ENCODE peak calls at places on chromosomes 3 and 15, in ten cellular contexts. K is astrocyte of the spinal cord; F is IMR-90; Y is HT1080; S is putamen; C is NCI-H748 treated with DMSO at 0.1 percent for 48 hours; W is WTC11; G is stimulated activated CD4-positive, alpha-beta T cell treated with anti-CD3 and anti-CD28 coated beads, Interleukin-15, amount 100 ng/mL, for 1 hour; J is activated CD4-positive, alpha-beta T cell treated with anti-CD3 and anti-CD28 coated beads, Interleukin-2, amount 50 U/mL, for 1 hour; Z is aorta. I is an unnamed sample.
A peak's percentile ranks its signal among the peaks of the same experiment; 100 is the strongest.

GRCh38 chr3:136280961-136281360 is 30.8 kb downstream of the PCCB start:
- DNase-seq in K (no peak), F (no peak), Y (no peak), S (no peak), C (no peak), W (no peak), G (no peak), J (no peak), Z (no peak), I (no peak)

GRCh38 chr15:98154863-98155262 is 194.4 kb downstream of the ARRDC4 start:
- DNase-seq in K (peak; percentile 44), F (peak; percentile 0), Y (peak; percentile 96), S (no peak), C (no peak), W (no peak), G (no peak), J (no peak), Z (no peak), I (no peak)

GRCh38 chr15:66253643-66254363 is at the start of gene MEGF11:
- DNase-seq in K (peak; percentile 30), F (peak; percentile 28), Y (peak; percentile 24), S (no peak), C (peak; percentile 20), W (peak; percentile 69), G (no peak), J (no peak), Z (peak; percentile 60), I (peak; percentile 39)

GRCh38 chr3:174330303-174330702 is 528.8 kb upstream of the NAALADL2 start:
- DNase-seq in K (peak; percentile 76), F (peak; percentile 85), Y (peak; percentile 71), S (no peak), C (no peak), W (no peak), G (no peak), J (no peak), Z (no peak), I (no peak)

GRCh38 chr3:21876742-21877141 is 125.7 kb upstream of the ZNF385D start:
- DNase-seq in K (no peak), F (no peak), Y (no peak), S (no peak), C (no peak), W (no peak), G (no peak), J (no peak), Z (no peak), I (no peak)

GRCh38 chr3:115819785-115820384 is 196.6 kb downstream of the GAP43 start:
- DNase-seq in K (peak; percentile 87), F (peak; percentile 90), Y (peak; percentile 89), S (peak; percentile 81), C (peak; percentile 68), W (peak; percentile 46), G (peak; percentile 5), J (peak; percentile 55), Z (peak; percentile 60), I (peak; percentile 83)

GRCh38 chr3:12175844-12176453 is 17.2 kb upstream of the TIMP4 start:
- DNase-seq in K (peak; percentile 60), F (peak; percentile 50), Y (peak; percentile 43), S (no peak), C (peak; percentile 7), W (peak; percentile 76), G (no peak), J (peak; percentile 6), Z (peak; percentile 70), I (peak; percentile 49)

GRCh38 chr3:26236511-26236910 is 386.1 kb upstream of the LRRC3B start:
- DNase-seq in K (no peak), F (no peak), Y (no peak), S (no peak), C (no peak), W (no peak), G (no peak), J (no peak), Z (no peak), I (no peak)

GRCh38 chr3:176939022-176939817 is 258.1 kb downstream of the TBL1XR1 start:
- DNase-seq in K (peak; percentile 86), F (peak; percentile 86), Y (peak; percentile 80), S (peak; percentile 80), C (peak; percentile 77), W (peak; percentile 25), G (no peak), J (peak; percentile 6), Z (no peak), I (peak; percentile 91)

GRCh38 chr3:25433868-25434267 is 5.8 kb downstream of the RARB start:
- DNase-seq in K (peak; percentile 33), F (peak; percentile 36), Y (peak; percentile 15), S (no peak), C (no peak), W (no peak), G (no peak), J (no peak), Z (no peak), I (no peak)

GRCh38 chr15:70617076-70617910 is 146.1 kb downstream of the UACA start:
- DNase-seq in K (no peak), F (no peak), Y (no peak), S (no peak), C (peak; percentile 2), W (no peak), G (no peak), J (no peak), Z (no peak), I (no peak)

GRCh38 chr15:63372018-63372705 is 9.5 kb downstream of the CA12 start:
- DNase-seq in K (peak; percentile 97), F (peak; percentile 98), Y (peak; percentile 96), S (peak; percentile 72), C (no peak), W (no peak), G (no peak), J (no peak), Z (peak; percentile 88), I (no peak)

GRCh38 chr3:66938338-66938963 is 59.7 kb upstream of the KBTBD8 start:
- DNase-seq in K (peak; percentile 64), F (peak; percentile 67), Y (peak; percentile 56), S (peak; percentile 66), C (peak; percentile 51), W (peak; percentile 39), G (peak; percentile 2), J (no peak), Z (no peak), I (peak; percentile 40)

GRCh38 chr3:193902557-193903256 is 233.2 kb upstream of the HES1 start:
- DNase-seq in K (no peak), F (no peak), Y (no peak), S (no peak), C (no peak), W (no peak), G (no peak), J (no peak), Z (no peak), I (peak; percentile 46)

GRCh38 chr3:190443257-190443656 is 6.4 kb downstream of the TMEM207 start:
- DNase-seq in K (no peak), F (peak; percentile 44), Y (peak; percentile 68), S (no peak), C (no peak), W (no peak), G (no peak), J (no peak), Z (no peak), I (no peak)

GRCh38 chr3:42216820-42217416 is 49.1 kb downstream of the CCK start:
- DNase-seq in K (peak; percentile 34), F (peak; percentile 59), Y (peak; percentile 78), S (no peak), C (no peak), W (no peak), G (no peak), J (no peak), Z (no peak), I (no peak)

GRCh38 chr3:135503429-135504083 is 462.0 kb upstream of the PPP2R3A start:
- DNase-seq in K (peak; percentile 59), F (peak; percentile 51), Y (peak; percentile 67), S (peak; percentile 57), C (peak; percentile 48), W (peak; percentile 92), G (no peak), J (peak; percentile 1), Z (peak; percentile 49), I (peak; percentile 56)

GRCh38 chr3:182364723-182365650 is 428.3 kb upstream of the ATP11B start:
- DNase-seq in K (peak; percentile 92), F (no peak), Y (peak; percentile 99), S (peak; percentile 83), C (peak; percentile 87), W (no peak), G (no peak), J (no peak), Z (no peak), I (peak; percentile 99)

GRCh38 chr3:4703054-4703480 is 209.9 kb downstream of the ITPR1 start:
- DNase-seq in K (no peak), F (peak; percentile 83), Y (no peak), S (no peak), C (no peak), W (no peak), G (no peak), J (no peak), Z (no peak), I (no peak)

GRCh38 chr3:142129516-142130171 is 19.7 kb downstream of the TFDP2 start:
- DNase-seq in K (no peak), F (no peak), Y (no peak), S (no peak), C (no peak), W (no peak), G (no peak), J (no peak), Z (no peak), I (no peak)